ENCODE peak calls at places on chromosomes 3 and 15, in four cellular contexts. W is tibial artery, R is BE2C, D is upper lobe of right lung. T is an unnamed sample.

GRCh38 chr15:31554261-31554660 is 227.6 kb downstream of the KLF13 start:
- DNase-seq in W (peak; percentile 73), R (no peak), D (no peak), T (peak; percentile 61)

GRCh38 chr3:129560269-129560787 is 17.4 kb downstream of the H1-8 start:
- DNase-seq in W (peak; percentile 93), R (peak; percentile 86), D (no peak), T (peak; percentile 60)

GRCh38 chr15:62920569-62921502 is 121.7 kb upstream of the TPM1 start:
- DNase-seq in W (no peak), R (no peak), D (no peak), T (peak; percentile 56)

GRCh38 chr3:128590948-128591347 is 59.7 kb downstream of the RPN1 start:
- DNase-seq in W (no peak), R (no peak), D (no peak), T (no peak)

GRCh38 chr3:173465112-173465511 is 67.6 kb downstream of the NLGN1 start:
- DNase-seq in W (no peak), R (no peak), D (no peak), T (no peak)

GRCh38 chr3:56792201-56792600 is 9.5 kb downstream of the ARHGEF3 start:
- DNase-seq in W (no peak), R (no peak), D (no peak), T (no peak)

GRCh38 chr15:74368121-74368520 is 675 bp upstream of the CYP11A1 start:
- DNase-seq in W (peak; percentile 21), R (no peak), D (no peak), T (no peak)

GRCh38 chr15:33131880-33132279 is 62.6 kb downstream of the FMN1 start:
- DNase-seq in W (no peak), R (no peak), D (no peak), T (no peak)

GRCh38 chr3:152524198-152525140 is 255.7 kb downstream of the MBNL1 start:
- DNase-seq in W (no peak), R (peak; percentile 25), D (no peak), T (no peak)

GRCh38 chr3:138263104-138263503 is 66.5 kb downstream of the NME9 start:
- DNase-seq in W (no peak), R (no peak), D (no peak), T (no peak)

GRCh38 chr3:46200211-46200610 is 7.9 kb downstream of the CCR1 start:
- DNase-seq in W (no peak), R (no peak), D (no peak), T (no peak)

DNA sequence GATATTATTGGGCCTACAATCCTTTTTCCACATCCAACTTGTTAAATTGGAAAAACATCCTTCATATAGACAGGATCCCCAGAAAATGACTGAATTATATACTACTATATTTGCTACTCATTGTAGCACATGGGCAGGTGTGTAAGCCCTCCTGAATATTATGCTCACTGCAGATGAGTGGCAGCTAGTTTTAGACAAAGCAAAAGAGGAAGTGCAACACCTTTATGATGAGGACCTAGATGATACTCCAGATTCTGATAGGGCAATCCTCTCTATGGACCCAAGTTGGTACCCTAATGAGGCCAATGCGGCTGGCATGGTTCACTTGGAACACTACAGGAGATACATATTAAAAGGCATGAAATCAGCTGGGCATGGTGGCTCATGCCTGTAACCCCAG is 119.1 kb upstream of the PLCL2 start:
- DNase-seq in W (no peak), R (no peak), D (no peak), T (no peak)
- H3K27me3 ChIP-seq in W (no peaks in the 10 kb centered on the region), R (no peaks in the 10 kb centered on the region), D (no peaks in the 10 kb centered on the region), T (no peaks in the 10 kb centered on the region)

GRCh38 chr3:4981160-4981687 is 2.0 kb downstream of the BHLHE40 start:
- DNase-seq in W (no peak), R (no peak), D (no peak), T (no peak)
- H3K4me3 ChIP-seq in W (peak overlapping the region; percentile 60), R (peak overlapping the region; percentile 84), D (peak overlapping the region; percentile 98), T (peak overlapping the region; percentile 98)

GRCh38 chr15:101547737-101548136 is 58.2 kb upstream of the PCSK6 start:
- DNase-seq in W (no peak), R (no peak), D (no peak), T (no peak)
- H3K27me3 ChIP-seq in W (no peaks in the 10 kb centered on the region), R (peaks cover 10% of the 10 kb centered on the region), D (peaks cover 5% of the 10 kb centered on the region), T (peaks cover 12% of the 10 kb centered on the region)

GRCh38 chr3:71754610-71755253 is 1.1 kb downstream of the GPR27 start:
- DNase-seq in W (no peak), R (no peak), D (no peak), T (no peak)
- H3K4me3 ChIP-seq in W (peak overlapping the region; percentile 57), R (no peak overlapping the region), D (peak overlapping the region; percentile 43), T (peak overlapping the region; percentile 67)

GRCh38 chr3:193744048-193744821 is 151.2 kb downstream of the OPA1 start:
- DNase-seq in W (no peak), R (no peak), D (no peak), T (no peak)
- H3K27me3 ChIP-seq in W (no peaks in the 10 kb centered on the region), R (no peaks in the 10 kb centered on the region), D (no peaks in the 10 kb centered on the region), T (no peaks in the 10 kb centered on the region)

GRCh38 chr3:161222662-161223061 is 1.6 kb downstream of the NMD3 start:
- DNase-seq in W (no peak), R (no peak), D (no peak), T (no peak)
- H3K4me3 ChIP-seq in W (peak overlapping the region; percentile 68), R (peak overlapping the region; percentile 89), D (peak overlapping the region; percentile 84), T (peak overlapping the region; percentile 98)

DNA sequence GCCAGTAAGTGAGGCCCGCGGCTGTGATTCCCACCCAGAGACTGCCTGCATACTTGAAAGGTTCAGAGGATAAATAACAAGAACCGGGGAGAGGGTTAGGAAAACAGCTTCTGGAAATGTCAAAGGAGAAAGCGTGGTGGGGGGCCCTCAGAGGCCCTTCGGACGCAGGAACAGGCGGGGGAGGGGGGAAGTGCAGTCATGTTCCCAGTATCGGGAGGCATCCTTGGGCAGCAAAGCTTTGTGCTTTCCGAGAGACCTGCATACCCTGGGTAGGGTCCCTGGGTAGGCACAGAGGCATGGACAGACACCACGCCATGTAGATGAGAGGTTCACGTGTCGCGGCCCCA is 21.4 kb downstream of the EPHB3 start:
- DNase-seq in W (no peak), R (no peak), D (no peak), T (no peak)
- H3K27me3 ChIP-seq in W (no peaks in the 10 kb centered on the region), R (no peaks in the 10 kb centered on the region), D (no peaks in the 10 kb centered on the region), T (peaks cover 9% of the 10 kb centered on the region)

GRCh38 chr3:69738291-69738690 is 973 bp upstream of the MITF start:
- DNase-seq in W (no peak), R (no peak), D (no peak), T (no peak)
- H3K4me3 ChIP-seq in W (peak overlapping the region; percentile 89), R (peak overlapping the region; percentile 65), D (peak overlapping the region; percentile 78), T (peak overlapping the region; percentile 92)

DNA sequence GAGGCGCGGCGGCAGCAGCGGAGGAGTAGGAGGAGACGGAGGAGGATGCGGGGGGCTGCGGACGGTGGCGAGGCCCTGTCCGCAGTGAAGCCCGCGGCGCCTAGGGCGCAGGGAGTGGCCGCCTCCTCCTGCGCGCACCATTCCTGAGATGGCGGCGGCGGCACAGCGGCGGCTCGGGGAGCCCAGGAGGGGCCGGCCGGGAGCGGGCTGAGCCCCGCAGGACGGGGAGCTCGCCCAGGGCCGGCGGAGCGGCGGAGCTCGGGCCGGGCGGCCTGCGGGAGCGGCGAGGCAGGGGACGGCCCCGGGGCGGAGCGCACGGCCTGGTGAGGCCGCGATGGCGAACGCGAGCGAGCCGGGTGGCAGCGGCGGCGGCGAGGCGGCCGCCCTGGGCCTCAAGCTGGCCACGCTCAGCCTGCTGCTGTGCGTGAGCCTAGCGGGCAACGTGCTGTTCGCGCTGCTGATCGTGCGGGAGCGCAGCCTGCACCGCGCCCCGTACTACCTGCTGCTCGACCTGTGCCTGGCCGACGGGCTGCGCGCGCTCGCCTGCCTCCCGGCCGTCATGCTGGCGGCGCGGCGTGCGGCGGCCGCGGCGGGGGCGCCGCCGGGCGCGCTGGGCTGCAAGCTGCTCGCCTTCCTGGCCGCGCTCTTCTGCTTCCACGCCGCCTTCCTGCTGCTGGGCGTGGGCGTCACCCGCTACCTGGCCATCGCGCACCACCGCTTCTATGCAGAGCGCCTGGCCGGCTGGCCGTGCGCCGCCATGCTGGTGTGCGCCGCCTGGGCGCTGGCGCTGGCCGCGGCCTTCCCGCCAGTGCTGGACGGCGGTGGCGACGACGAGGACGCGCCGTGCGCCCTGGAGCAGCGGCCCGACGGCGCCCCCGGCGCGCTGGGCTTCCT is at the start of gene GPR27:
- DNase-seq in W (no peak), R (peak; percentile 45), D (peak; percentile 70), T (peak; percentile 17)
- H3K27me3 ChIP-seq in W (no peaks in the 10 kb centered on the region), R (peaks cover 4% of the 10 kb centered on the region), D (peaks cover 21% of the 10 kb centered on the region), T (peaks cover 53% of the 10 kb centered on the region)

T was measured in left ventricle myocardium inferior.